ENCODE peak calls at places on chromosome X, in nine cellular contexts. Q, Y, Z, K, V, P, N, H and G are unnamed samples.

GRCh38 chrX:124030520-124030919 is 69.0 kb downstream of the STAG2 start:
- DNase-seq in Q (no peak), Y (no peak), Z (no peak), K (no peak), V (no peak), P (no peak), N (no peak), H (no peak), G (no peak)

GRCh38 chrX:2610246-2611170 is 80.6 kb upstream of the CD99 start:
- DNase-seq in Q (no peak), Y (no peak), Z (no peak), K (no peak), V (peak; percentile 6), P (no peak), N (no peak), H (no peak), G (no peak)

GRCh38 chrX:83077606-83078005 is 430.5 kb upstream of the POU3F4 start:
- DNase-seq in Q (no peak), Y (no peak), Z (no peak), K (no peak), V (no peak), P (no peak), N (no peak), H (no peak), G (no peak)

GRCh38 chrX:134936542-134936941 is 54.2 kb upstream of the SMIM10 start:
- DNase-seq in Q (no peak), Y (no peak), Z (no peak), K (no peak), V (no peak), P (no peak), N (no peak), H (no peak), G (no peak)

GRCh38 chrX:11770320-11770719 is 12.3 kb downstream of the MSL3 start:
- DNase-seq in Q (peak; percentile 23), Y (peak; percentile 28), Z (no peak), K (no peak), V (peak; percentile 21), P (no peak), N (no peak), H (no peak), G (no peak)

GRCh38 chrX:97494756-97495372 is 611.2 kb downstream of the RPA4 start:
- DNase-seq in Q (no peak), Y (no peak), Z (no peak), K (no peak), V (no peak), P (no peak), N (no peak), H (no peak), G (no peak)

GRCh38 chrX:72540318-72540717 is 32.3 kb downstream of the HDAC8 start:
- DNase-seq in Q (no peak), Y (no peak), Z (no peak), K (no peak), V (no peak), P (no peak), N (no peak), H (no peak), G (no peak)

GRCh38 chrX:21798677-21799219 is 40.7 kb upstream of the MBTPS2 start:
- DNase-seq in Q (no peak), Y (no peak), Z (peak; percentile 58), K (no peak), V (no peak), P (peak; percentile 30), N (no peak), H (no peak), G (no peak)

GRCh38 chrX:42247241-42247640 is 323.9 kb upstream of the CASK start:
- DNase-seq in Q (no peak), Y (no peak), Z (no peak), K (no peak), V (no peak), P (no peak), N (no peak), H (no peak), G (no peak)

GRCh38 chrX:47723689-47724088 is 64.7 kb upstream of the UXT start:
- DNase-seq in Q (peak; percentile 4), Y (no peak), Z (no peak), K (no peak), V (no peak), P (no peak), N (no peak), H (no peak), G (peak; percentile 1)

GRCh38 chrX:110132450-110133114 is 129.7 kb downstream of the TMEM164 start:
- DNase-seq in Q (no peak), Y (no peak), Z (no peak), K (no peak), V (no peak), P (no peak), N (no peak), H (no peak), G (no peak)

GRCh38 chrX:1535241-1536041 is 1.5 kb downstream of the P2RY8 start:
- DNase-seq in Q (peak; percentile 47), Y (peak; percentile 39), Z (no peak), K (no peak), V (peak; percentile 30), P (no peak), N (no peak), H (no peak), G (no peak)

GRCh38 chrX:19682712-19683331 is 167.5 kb upstream of the MAP3K15 start:
- DNase-seq in Q (peak; percentile 59), Y (peak; percentile 68), Z (no peak), K (peak; percentile 34), V (peak; percentile 54), P (no peak), N (no peak), H (no peak), G (no peak)
- H3K4me1 ChIP-seq in Q (no peaks in the 10 kb centered on the region), Y (peaks cover 32% of the 10 kb centered on the region), Z (no peaks in the 10 kb centered on the region), K (no peaks in the 10 kb centered on the region), V (peaks cover 5% of the 10 kb centered on the region), P (peaks cover 3% of the 10 kb centered on the region), N (no peaks in the 10 kb centered on the region), H (peaks cover 4% of the 10 kb centered on the region), G (peaks cover 2% of the 10 kb centered on the region)

GRCh38 chrX:44896566-44897186 is 23.7 kb downstream of the KDM6A start:
- DNase-seq in Q (no peak), Y (no peak), Z (no peak), K (no peak), V (no peak), P (no peak), N (no peak), H (no peak), G (no peak)
- H3K9me3 ChIP-seq in Q (no peaks in the 10 kb centered on the region), Y (no peaks in the 10 kb centered on the region), Z (no peaks in the 10 kb centered on the region), K (no peaks in the 10 kb centered on the region), V (peaks cover 8% of the 10 kb centered on the region), P (no peaks in the 10 kb centered on the region), N (no peaks in the 10 kb centered on the region), H (no peaks in the 10 kb centered on the region), G (no peaks in the 10 kb centered on the region)

DNA sequence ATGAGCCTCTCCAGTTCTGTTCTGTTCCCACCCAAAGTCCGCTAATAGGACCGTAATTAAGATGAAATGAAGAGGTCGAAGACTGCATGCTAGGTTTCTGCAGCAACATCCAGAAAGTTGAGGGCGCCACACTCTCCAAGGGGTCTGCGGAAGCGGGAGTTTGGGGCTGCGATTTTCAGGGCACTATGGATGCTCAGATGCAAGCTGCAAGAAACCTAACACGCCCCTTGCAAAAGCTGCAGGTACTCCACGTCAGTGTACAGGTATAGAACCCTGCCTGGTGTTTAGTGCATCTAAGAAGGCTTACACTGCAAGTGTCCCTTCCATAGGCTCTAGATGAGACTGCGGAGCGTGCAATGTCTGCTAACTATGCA is 61.4 kb downstream of the RHOXF2B start:
- DNase-seq in Q (no peak), Y (no peak), Z (no peak), K (no peak), V (no peak), P (no peak), N (no peak), H (no peak), G (no peak)
- H3K4me3 ChIP-seq in Q (no peak overlapping the region), Y (no peak overlapping the region), Z (no peak overlapping the region), K (no peak overlapping the region), V (peak overlapping the region; percentile 20), P (peak overlapping the region; percentile 36), N (peak overlapping the region; percentile 21), H (peak overlapping the region; percentile 33), G (no peak overlapping the region)

GRCh38 chrX:148268646-148269045 is 231.8 kb upstream of the AFF2 start:
- DNase-seq in Q (no peak), Y (no peak), Z (no peak), K (no peak), V (no peak), P (no peak), N (no peak), H (no peak), G (no peak)

GRCh38 chrX:148271263-148271662 is 229.2 kb upstream of the AFF2 start:
- DNase-seq in Q (no peak), Y (no peak), Z (no peak), K (no peak), V (no peak), P (no peak), N (no peak), H (no peak), G (no peak)

GRCh38 chrX:148270499-148270898 is 229.9 kb upstream of the AFF2 start:
- DNase-seq in Q (no peak), Y (no peak), Z (no peak), K (no peak), V (no peak), P (no peak), N (no peak), H (no peak), G (no peak)

GRCh38 chrX:148269513-148269912 is 230.9 kb upstream of the AFF2 start:
- DNase-seq in Q (no peak), Y (no peak), Z (no peak), K (no peak), V (no peak), P (no peak), N (no peak), H (no peak), G (no peak)

DNA sequence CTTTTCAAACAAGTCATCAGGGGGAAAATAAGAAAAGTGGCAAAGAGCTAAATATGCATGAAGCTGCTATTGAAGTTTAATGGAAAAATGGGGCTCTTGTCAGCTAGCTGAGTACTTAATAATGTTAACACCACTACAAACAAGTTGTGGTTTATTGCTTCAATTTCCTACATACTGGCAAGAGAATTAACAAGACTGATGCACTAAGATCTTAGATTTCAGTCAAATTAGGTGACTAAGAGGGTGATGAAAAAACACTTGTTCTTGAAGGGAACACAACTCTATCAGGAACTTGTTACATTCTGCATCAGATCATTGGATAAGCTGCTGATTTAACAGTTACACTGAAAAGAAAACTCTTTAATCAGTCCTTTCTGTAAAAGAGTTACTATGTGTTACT is 234.6 kb upstream of the AFF2 start:
- DNase-seq in Q (no peak), Y (no peak), Z (no peak), K (no peak), V (no peak), P (no peak), N (no peak), H (no peak), G (no peak)
- H3K4me1 ChIP-seq in Q (no peaks in the 10 kb centered on the region), Y (no peaks in the 10 kb centered on the region), Z (no peaks in the 10 kb centered on the region), K (no peaks in the 10 kb centered on the region), V (no peaks in the 10 kb centered on the region), P (no peaks in the 10 kb centered on the region), N (no peaks in the 10 kb centered on the region), H (no peaks in the 10 kb centered on the region), G (no peaks in the 10 kb centered on the region)